ENCODE peak calls at places on chromosomes 2 and 18, in five cellular contexts. One of them, this sample, is unnamed. For H3K4me1, the result is how much of the 10 kb centered on the place peaks cover.

GRCh38 chr2:128599700-128600099 is 281.0 kb upstream of the HS6ST1 start:
- DNase-seq in kidney: no peak
- DNase-seq in pancreas: no peak
- DNase-seq in A549: no peak
- DNase-seq in lower lobe of right lung: no peak
- DNase-seq in this sample: no peak

GRCh38 chr2:159904565-159905281 is 106.7 kb upstream of the CD302 start:
- DNase-seq in pancreas: peak
- DNase-seq in lower lobe of right lung: peak
- DNase-seq in kidney: peak
- DNase-seq in A549: peak
- DNase-seq in this sample: peak

GRCh38 chr2:131067465-131067864 is 25.8 kb downstream of the FAM168B start:
- DNase-seq in pancreas: no peak
- DNase-seq in lower lobe of right lung: no peak
- DNase-seq in kidney: no peak
- DNase-seq in A549: no peak
- DNase-seq in this sample: no peak

GRCh38 chr2:30947686-30948085 is 140.4 kb upstream of the CAPN13 start:
- DNase-seq in kidney: no peak
- DNase-seq in pancreas: no peak
- DNase-seq in A549: no peak
- DNase-seq in lower lobe of right lung: no peak
- DNase-seq in this sample: no peak

GRCh38 chr2:176246324-176246723 is 22.9 kb upstream of the MTX2 start:
- DNase-seq in pancreas: no peak
- DNase-seq in kidney: no peak
- DNase-seq in A549: no peak
- DNase-seq in lower lobe of right lung: no peak
- DNase-seq in this sample: no peak

GRCh38 chr2:42810971-42811865 is 18.8 kb upstream of the HAAO start:
- DNase-seq in kidney: peak
- DNase-seq in A549: no peak
- DNase-seq in lower lobe of right lung: peak
- DNase-seq in pancreas: peak
- DNase-seq in this sample: peak

GRCh38 chr2:96537734-96538486 is 1.4 kb downstream of the ARID5A start:
- DNase-seq in lower lobe of right lung: no peak
- DNase-seq in A549: no peak
- DNase-seq in pancreas: no peak
- DNase-seq in kidney: peak
- DNase-seq in this sample: peak

GRCh38 chr18:13235326-13235937 is 16.9 kb downstream of the LDLRAD4 start:
- DNase-seq in lower lobe of right lung: peak
- DNase-seq in kidney: no peak
- DNase-seq in pancreas: no peak
- DNase-seq in A549: no peak
- DNase-seq in this sample: no peak

GRCh38 chr18:41873730-41874129 is 81.3 kb upstream of the PIK3C3 start:
- DNase-seq in kidney: no peak
- DNase-seq in pancreas: no peak
- DNase-seq in A549: no peak
- DNase-seq in lower lobe of right lung: no peak
- DNase-seq in this sample: no peak

GRCh38 chr2:49255325-49256023 is 101.2 kb upstream of the FSHR start:
- DNase-seq in kidney: no peak
- DNase-seq in lower lobe of right lung: no peak
- DNase-seq in pancreas: no peak
- DNase-seq in A549: no peak
- DNase-seq in this sample: no peak

GRCh38 chr2:129708221-129708967 is 271.1 kb upstream of the RAB6C start:
- DNase-seq in lower lobe of right lung: no peak
- DNase-seq in kidney: no peak
- DNase-seq in A549: no peak
- DNase-seq in pancreas: no peak
- DNase-seq in this sample: no peak

GRCh38 chr18:60123031-60123430 is 223.2 kb downstream of the PMAIP1 start:
- DNase-seq in lower lobe of right lung: no peak
- DNase-seq in pancreas: no peak
- DNase-seq in kidney: no peak
- DNase-seq in A549: no peak
- DNase-seq in this sample: no peak

GRCh38 chr2:54709341-54709809 is 14.1 kb upstream of the EML6 start:
- DNase-seq in A549: no peak
- DNase-seq in pancreas: peak
- DNase-seq in kidney: peak
- DNase-seq in lower lobe of right lung: peak
- DNase-seq in this sample: peak

GRCh38 chr2:75720525-75720924 is 9.8 kb upstream of the GCFC2 start:
- DNase-seq in lower lobe of right lung: no peak
- DNase-seq in pancreas: no peak
- DNase-seq in kidney: no peak
- DNase-seq in A549: no peak
- DNase-seq in this sample: no peak

GRCh38 chr18:38575023-38575422 is 1009.4 kb upstream of the CELF4 start:
- DNase-seq in pancreas: no peak
- DNase-seq in lower lobe of right lung: no peak
- DNase-seq in A549: no peak
- DNase-seq in kidney: no peak
- DNase-seq in this sample: no peak

GRCh38 chr2:80393996-80394395 is 89.4 kb upstream of the LRRTM1 start:
- DNase-seq in lower lobe of right lung: no peak
- DNase-seq in A549: no peak
- DNase-seq in kidney: no peak
- DNase-seq in pancreas: no peak
- DNase-seq in this sample: no peak

GRCh38 chr2:893311-893710 is 57.3 kb upstream of the SNTG2 start:
- DNase-seq in pancreas: peak
- DNase-seq in A549: peak
- DNase-seq in kidney: no peak
- DNase-seq in lower lobe of right lung: no peak
- DNase-seq in this sample: no peak

GRCh38 chr2:113232730-113233129 is 46.0 kb downstream of the PAX8 start:
- DNase-seq in pancreas: no peak
- DNase-seq in lower lobe of right lung: no peak
- DNase-seq in kidney: no peak
- DNase-seq in A549: no peak
- DNase-seq in this sample: no peak

GRCh38 chr2:72118951-72119350 is 28.7 kb downstream of the CYP26B1 start:
- DNase-seq in lower lobe of right lung: no peak
- DNase-seq in A549: no peak
- DNase-seq in kidney: no peak
- DNase-seq in pancreas: no peak
- DNase-seq in this sample: no peak

GRCh38 chr2:80048296-80048695 is 256.3 kb downstream of the LRRTM1 start:
- DNase-seq in kidney: no peak
- DNase-seq in A549: no peak
- DNase-seq in pancreas: no peak
- DNase-seq in lower lobe of right lung: no peak
- DNase-seq in this sample: no peak

GRCh38 chr2:144703852-144704324 is 184.0 kb upstream of the ZEB2 start:
- DNase-seq in lower lobe of right lung: peak
- DNase-seq in kidney: no peak
- DNase-seq in A549: peak
- DNase-seq in pancreas: no peak
- DNase-seq in this sample: peak

GRCh38 chr2:205642562-205643350 is 39.5 kb upstream of the NRP2 start:
- DNase-seq in A549: no peak
- DNase-seq in pancreas: no peak
- DNase-seq in lower lobe of right lung: no peak
- DNase-seq in kidney: no peak
- DNase-seq in this sample: no peak

GRCh38 chr2:92074549-92074898 is 2796.7 kb upstream of the TEKT4 start:
- DNase-seq in A549: no peak
- DNase-seq in lower lobe of right lung: peak
- DNase-seq in pancreas: peak
- DNase-seq in kidney: peak
- DNase-seq in this sample: peak

DNA sequence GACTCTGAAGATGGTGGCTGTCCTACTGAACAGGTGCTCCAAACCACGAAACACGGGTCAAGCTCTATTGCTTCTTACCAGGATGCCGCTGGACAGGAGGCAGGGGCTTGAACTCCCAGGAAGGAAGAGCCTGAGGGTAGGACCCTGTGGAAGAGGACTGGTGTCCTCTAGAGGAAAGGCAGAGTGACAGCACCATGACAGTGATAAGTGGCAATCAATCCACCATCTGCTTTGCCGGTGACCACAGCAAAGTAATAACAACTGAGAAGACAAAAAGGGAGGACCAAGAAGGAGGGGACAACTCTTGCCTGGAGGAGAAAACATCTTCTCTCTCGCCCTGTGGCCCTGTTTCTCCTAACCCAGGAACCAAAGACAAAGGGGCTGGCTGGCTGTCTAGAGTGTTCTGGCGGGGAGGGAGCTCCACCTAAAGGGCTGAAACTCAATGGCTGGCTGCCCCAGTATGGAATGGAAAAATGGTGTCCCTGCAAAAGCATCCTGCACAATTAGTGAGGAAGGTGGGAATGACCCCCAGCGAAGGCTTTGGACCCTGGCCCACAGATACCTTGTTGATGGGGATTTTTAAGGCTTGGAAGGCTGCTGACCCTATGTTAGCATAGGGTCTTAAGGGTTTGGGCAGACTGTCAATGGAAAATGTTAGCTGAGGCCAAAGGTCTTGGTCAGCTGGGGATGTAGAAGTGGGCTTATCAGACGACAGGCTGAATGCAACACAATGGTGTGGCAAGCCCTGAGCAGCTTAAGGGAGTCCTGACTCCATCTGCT is 35.4 kb downstream of the PROC start:
- DNase-seq in lower lobe of right lung: no peak
- DNase-seq in pancreas: no peak
- DNase-seq in kidney: no peak
- DNase-seq in A549: peak
- DNase-seq in this sample: no peak
- TF ChIP-seq CTCF in lower lobe of right lung: no peak
- TF ChIP-seq CTCF in pancreas: no peak
- TF ChIP-seq CTCF in kidney: no peak
- TF ChIP-seq CTCF in A549: no peak
- TF ChIP-seq CTCF in this sample: no peak

DNA sequence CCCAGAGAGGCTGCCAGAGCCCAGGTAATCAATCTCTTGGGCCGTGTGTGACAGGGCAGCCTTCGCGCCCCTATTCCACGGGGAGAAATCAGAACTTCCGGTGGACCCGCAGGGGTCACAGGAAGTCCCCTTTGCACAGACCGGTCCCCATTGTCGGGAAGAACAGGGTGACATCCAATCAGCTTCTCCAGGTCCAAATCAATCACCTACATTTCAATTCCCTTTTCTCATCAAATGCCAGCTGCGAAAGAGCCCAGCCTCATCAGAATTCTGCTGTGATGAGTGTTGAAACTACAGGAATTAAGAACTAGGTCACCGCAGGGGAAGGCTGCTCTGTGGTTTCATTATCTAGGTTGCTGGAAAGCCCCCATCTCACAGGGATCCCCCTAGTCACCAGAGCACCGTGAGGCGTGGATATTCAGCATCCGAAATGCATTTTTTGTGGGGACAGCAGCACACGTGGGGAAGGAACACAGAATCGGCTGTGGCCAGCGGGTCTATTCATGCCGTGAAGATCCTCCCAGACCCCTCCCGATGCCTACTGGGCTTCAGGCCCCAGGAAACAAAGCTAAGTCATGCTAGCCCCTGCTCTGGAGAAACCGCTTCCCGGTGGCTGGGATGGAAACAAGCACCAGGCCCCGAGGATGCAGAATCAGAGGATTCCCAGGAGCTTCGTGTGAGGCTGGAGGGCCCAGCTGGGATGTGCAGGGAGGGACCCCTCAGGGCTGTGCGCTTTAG is 193.7 kb upstream of the ID2 start:
- DNase-seq in A549: no peak
- DNase-seq in kidney: no peak
- DNase-seq in lower lobe of right lung: no peak
- DNase-seq in pancreas: no peak
- DNase-seq in this sample: no peak
- H3K4me1 ChIP-seq in A549: under half
- H3K4me1 ChIP-seq in kidney: under half
- H3K4me1 ChIP-seq in lower lobe of right lung: under half
- H3K4me1 ChIP-seq in pancreas: under half
- H3K4me1 ChIP-seq in this sample: under half

GRCh38 chr18:23243178-23243577 is 107.9 kb downstream of the CABLES1 start:
- DNase-seq in pancreas: no peak
- DNase-seq in lower lobe of right lung: peak
- DNase-seq in A549: no peak
- DNase-seq in kidney: no peak
- DNase-seq in this sample: peak
- TF ChIP-seq CTCF in pancreas: no peak
- TF ChIP-seq CTCF in lower lobe of right lung: peak
- TF ChIP-seq CTCF in A549: no peak
- TF ChIP-seq CTCF in kidney: no peak
- TF ChIP-seq CTCF in this sample: no peak

GRCh38 chr2:238434846-238435751 is 8.4 kb downstream of the ASB1 start:
- DNase-seq in kidney: no peak
- DNase-seq in pancreas: no peak
- DNase-seq in A549: no peak
- DNase-seq in lower lobe of right lung: no peak
- DNase-seq in this sample: no peak
- H3K4me1 ChIP-seq in kidney: under half
- H3K4me1 ChIP-seq in pancreas: under half
- H3K4me1 ChIP-seq in A549: under half
- H3K4me1 ChIP-seq in lower lobe of right lung: under half
- H3K4me1 ChIP-seq in this sample: under half

DNA sequence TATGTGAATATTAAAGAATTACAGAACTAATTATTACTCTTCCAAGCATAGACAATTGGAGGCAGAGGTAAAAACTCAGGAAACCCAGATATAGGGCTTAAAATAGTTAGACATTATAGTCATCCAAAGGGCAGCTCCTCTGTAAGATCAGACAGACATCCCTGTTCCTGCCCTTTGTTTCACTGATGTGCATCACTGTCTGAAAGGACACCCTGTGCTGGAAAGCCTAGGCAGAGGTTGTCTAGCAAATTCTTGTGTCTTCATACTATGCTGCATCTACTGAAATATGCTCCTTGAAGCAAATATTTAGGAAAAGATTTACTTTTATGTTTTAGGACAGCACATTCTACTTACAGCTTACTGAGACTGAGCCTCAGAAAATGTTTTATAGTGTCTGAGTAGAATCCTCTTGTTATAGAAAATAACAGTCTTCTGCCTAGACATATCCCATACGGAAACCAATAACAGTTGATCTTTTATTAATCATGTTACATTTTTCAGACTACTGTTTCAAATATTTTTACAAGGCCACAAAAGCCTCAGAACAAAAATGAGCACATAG is 977.3 kb upstream of the CDH2 start:
- DNase-seq in kidney: no peak
- DNase-seq in A549: peak
- DNase-seq in pancreas: no peak
- DNase-seq in lower lobe of right lung: no peak
- DNase-seq in this sample: no peak
- TF ChIP-seq CTCF in kidney: no peak
- TF ChIP-seq CTCF in A549: no peak
- TF ChIP-seq CTCF in pancreas: no peak
- TF ChIP-seq CTCF in lower lobe of right lung: no peak
- TF ChIP-seq CTCF in this sample: no peak